ENCODE peak calls at places on chromosomes 13 and 19, in four cellular contexts. Q is heart right ventricle, H is AG04450, M is pancreas. Z is an unnamed sample.

GRCh38 chr13:110055089-110055488 is 251.9 kb downstream of the COL4A1 start:
- DNase-seq in Q (no peak), H (no peak), M (no peak), Z (no peak)

GRCh38 chr13:108227651-108228272 is 9.6 kb downstream of the ABHD13 start:
- DNase-seq in Q (no peak), H (no peak), M (no peak), Z (no peak)

GRCh38 chr13:71021810-71022422 is 845.1 kb downstream of the DACH1 start:
- DNase-seq in Q (no peak), H (no peak), M (no peak), Z (no peak)

GRCh38 chr19:695350-695949 is at the start of gene PRSS57:
- DNase-seq in Q (no peak), H (no peak), M (no peak), Z (no peak)

GRCh38 chr19:14632286-14632685 is 42.4 kb downstream of the ADGRE3 start:
- DNase-seq in Q (no peak), H (no peak), M (no peak), Z (no peak)

GRCh38 chr19:18421371-18421959 is 2.3 kb downstream of the SSBP4 start:
- DNase-seq in Q (no peak), H (no peak), M (no peak), Z (no peak)

GRCh38 chr13:112859128-112859816 is 109.7 kb upstream of the MCF2L start:
- DNase-seq in Q (no peak), H (no peak), M (no peak), Z (no peak)

GRCh38 chr13:21225841-21226581 is 49.6 kb downstream of the MRPL57 start:
- DNase-seq in Q (no peak), H (no peak), M (no peak), Z (no peak)

GRCh38 chr19:2266183-2266993 is 10.2 kb upstream of the JSRP1 start:
- DNase-seq in Q (peak), H (peak), M (peak), Z (peak)

GRCh38 chr19:29887498-29887897 is 54.5 kb upstream of the URI1 start:
- DNase-seq in Q (no peak), H (no peak), M (no peak), Z (no peak)

GRCh38 chr13:20412761-20413355 is 112.8 kb downstream of the CRYL1 start:
- DNase-seq in Q (no peak), H (peak), M (no peak), Z (no peak)

DNA sequence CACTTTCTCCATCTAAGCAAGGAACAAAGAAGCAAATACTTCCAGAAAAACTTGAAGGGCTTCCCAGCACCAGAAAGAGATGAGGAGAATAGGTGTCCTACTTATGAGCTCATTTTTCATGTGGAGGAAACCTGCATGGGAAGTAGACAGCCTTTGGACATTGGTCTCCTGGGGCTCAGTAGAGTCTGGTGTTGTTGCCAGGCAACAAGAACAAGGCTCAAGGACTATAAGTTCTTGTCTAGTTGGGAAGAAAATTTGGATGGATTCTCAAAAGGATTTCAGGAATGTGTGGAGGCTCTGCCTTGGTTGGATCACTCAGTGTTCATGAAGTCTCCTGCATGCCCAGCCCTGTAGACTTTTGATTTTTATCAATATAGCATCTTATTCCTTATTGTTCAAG is 84.5 kb downstream of the MBNL2 start:
- DNase-seq in Q (no peak), H (no peak), M (no peak), Z (no peak)
- H3K27ac ChIP-seq in Q (no peak), H (no peak), M (no peak), Z (no peak)

DNA sequence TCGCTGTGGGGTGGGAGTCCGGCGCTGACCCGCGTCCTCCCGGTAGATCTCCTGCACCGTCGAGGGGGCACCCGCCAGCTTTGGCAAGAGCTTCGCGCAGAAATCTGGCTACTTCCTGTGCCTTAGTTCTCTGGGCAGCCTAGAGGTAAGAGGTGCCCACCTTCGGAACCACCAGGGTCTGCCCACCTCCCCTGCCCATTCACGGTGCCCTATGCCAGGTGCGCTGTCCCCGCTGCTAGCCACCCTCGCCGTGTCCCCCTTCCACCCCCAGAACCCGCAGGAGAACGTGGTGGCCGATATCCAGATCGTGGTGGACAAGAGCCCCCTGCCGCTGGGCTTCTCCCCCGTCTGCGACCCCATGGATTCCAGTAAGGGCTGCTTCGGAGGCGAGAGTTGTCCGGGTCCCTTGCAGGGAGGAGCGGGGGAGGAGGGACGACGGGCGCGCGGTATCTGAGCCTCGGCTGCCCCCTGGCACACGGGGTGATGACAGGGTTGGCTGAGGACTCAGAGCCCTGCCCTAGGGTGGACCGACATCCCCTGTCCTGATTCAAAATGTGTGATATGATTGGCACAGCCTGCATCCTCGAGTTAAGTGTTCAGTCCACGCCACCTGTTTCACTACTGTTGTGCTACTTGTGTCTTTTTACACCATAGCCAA is 549 bp downstream of the MVB12A start:
- DNase-seq in Q (peak), H (no peak), M (peak), Z (peak)
- H3K27ac ChIP-seq in Q (no peak), H (no peak), M (no peak), Z (peak)

DNA sequence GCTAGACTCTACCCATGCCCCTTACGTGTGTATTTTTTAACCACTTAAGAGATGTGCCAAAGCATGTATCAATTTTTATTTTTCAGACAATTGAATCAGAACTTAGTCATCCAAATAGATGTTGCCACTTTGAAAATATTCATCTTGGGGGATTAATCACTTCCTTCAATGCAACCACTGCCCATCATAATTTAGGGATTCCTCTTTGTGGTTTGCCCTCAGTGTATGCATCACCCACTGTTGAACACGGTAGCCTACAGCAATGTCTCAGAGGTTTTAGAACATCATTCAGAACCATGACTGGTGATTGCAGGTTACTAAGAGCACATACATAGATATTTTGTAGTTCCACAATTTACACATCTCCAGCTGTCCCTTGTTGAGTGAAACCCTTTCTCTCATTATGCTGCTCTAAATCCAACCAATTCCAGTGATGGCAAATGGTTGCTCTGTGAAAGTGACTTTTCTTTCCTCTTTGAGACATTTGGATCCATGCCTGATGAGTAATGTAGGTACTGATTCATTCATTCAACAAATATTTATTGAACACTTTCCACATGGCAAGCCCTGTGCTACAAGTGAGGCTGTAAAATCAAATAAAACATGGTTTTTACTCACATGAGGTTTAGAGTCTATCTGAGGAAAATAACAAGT is 60.6 kb upstream of the SERP2 start:
- DNase-seq in Q (no peak), H (peak), M (no peak), Z (no peak)
- H3K27ac ChIP-seq in Q (no peak), H (peak), M (peak), Z (no peak)

DNA sequence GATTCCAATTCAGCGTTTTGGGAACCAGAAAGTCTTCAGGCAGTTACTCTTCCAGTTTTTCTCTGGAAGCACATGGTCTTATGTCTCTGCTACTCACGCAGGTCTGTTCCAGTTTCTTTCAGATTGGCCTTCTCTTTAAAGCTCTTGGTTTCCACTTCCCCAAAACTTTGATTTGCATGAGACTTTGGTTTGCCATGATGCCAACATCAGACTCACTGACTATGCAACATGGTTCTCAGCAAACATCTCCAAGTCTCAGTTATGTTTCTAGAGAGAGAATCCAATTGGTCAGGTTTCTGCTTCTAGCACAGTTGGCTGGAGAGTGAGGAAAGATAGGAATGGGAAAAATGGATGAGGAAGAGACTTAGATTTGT is 3.1 kb downstream of the AKAP11 start:
- DNase-seq in Q (no peak), H (no peak), M (no peak), Z (no peak)
- H3K27ac ChIP-seq in Q (no peak), H (no peak), M (no peak), Z (no peak)

GRCh38 chr19:47187797-47188196 is 43.2 kb downstream of the BBC3 start:
- DNase-seq in Q (no peak), H (no peak), M (no peak), Z (no peak)
- H3K27ac ChIP-seq in Q (no peak), H (no peak), M (no peak), Z (no peak)

DNA sequence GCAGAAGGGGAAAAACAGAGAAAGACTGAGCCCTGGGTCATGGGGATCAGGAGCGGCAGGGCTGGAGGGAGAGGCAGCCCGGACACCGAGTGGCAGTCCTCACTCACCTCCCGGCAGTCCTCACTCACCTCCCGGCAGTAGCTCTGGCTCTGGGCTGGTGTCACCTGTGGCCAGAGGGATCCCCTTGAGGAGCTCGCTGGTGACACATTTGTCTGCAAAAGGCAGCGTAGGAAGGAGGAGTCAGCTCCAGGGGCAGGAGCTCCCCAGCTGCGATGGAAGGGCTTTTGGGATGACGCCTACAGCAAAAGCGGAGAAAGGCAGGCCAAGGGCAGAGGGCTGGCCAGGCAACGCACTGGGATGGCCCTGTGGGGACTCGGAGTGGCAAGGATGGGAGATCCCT is 739 bp downstream of the EIF3G start:
- DNase-seq in Q (no peak), H (no peak), M (no peak), Z (no peak)
- H3K27ac ChIP-seq in Q (no peak), H (peak), M (no peak), Z (peak)

GRCh38 chr19:12665281-12665573 is 1.3 kb downstream of the MAN2B1 start:
- DNase-seq in Q (no peak), H (no peak), M (no peak), Z (no peak)

GRCh38 chr19:12666305-12667048 is at the start of the genes MAN2B1 and WDR83:
- DNase-seq in Q (peak), H (no peak), M (peak), Z (peak)

GRCh38 chr19:12667903-12668302 is 1.3 kb downstream of the WDR83 start:
- DNase-seq in Q (no peak), H (no peak), M (no peak), Z (no peak)

GRCh38 chr19:12664406-12665280 is 1.9 kb downstream of the MAN2B1 start:
- DNase-seq in Q (no peak), H (no peak), M (no peak), Z (no peak)

DNA sequence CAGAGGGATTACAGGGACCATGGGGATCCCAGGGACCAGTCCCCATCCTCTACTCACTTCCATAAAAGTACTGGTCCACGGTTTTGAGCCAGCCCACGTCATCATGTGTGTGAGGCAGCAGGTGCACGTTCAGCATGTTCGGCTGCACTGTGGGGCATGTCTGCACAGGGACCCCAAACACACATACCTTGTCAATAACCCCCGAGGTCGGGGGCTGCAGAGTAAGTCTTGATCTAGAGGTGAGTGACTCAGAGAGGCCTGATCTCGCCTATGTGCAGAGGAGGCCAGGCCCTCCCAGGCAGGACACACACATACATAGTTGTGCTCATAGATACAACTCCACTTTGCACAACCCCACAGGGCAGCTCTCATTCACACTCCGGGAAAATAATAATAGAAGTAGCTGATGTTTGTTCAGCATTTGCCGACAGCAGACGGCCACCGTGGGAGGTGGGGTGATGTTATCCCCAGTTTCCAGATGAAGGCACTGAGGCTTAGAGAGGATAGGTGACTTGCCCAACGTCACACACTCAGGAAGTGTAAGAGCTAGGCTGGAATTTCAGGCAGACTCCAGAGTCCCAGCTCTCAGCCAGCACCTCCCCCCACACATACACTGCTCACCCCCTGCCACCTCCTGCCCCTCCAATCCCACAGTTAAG is 767 bp downstream of the MAN2B1 start:
- DNase-seq in Q (no peak), H (no peak), M (no peak), Z (no peak)
- H3K27ac ChIP-seq in Q (no peak), H (no peak), M (peak), Z (no peak)

GRCh38 chr19:5058456-5059190 is 89.7 kb downstream of the KDM4B start:
- DNase-seq in Q (no peak), H (no peak), M (no peak), Z (no peak)

GRCh38 chr19:5059767-5060166 is 90.9 kb downstream of the KDM4B start:
- DNase-seq in Q (no peak), H (no peak), M (no peak), Z (no peak)

GRCh38 chr19:5057860-5058259 is 88.9 kb downstream of the KDM4B start:
- DNase-seq in Q (no peak), H (no peak), M (no peak), Z (no peak)

GRCh38 chr19:5060591-5061339 is 91.9 kb downstream of the KDM4B start:
- DNase-seq in Q (no peak), H (no peak), M (no peak), Z (peak)

GRCh38 chr19:5059191-5059579 is 90.3 kb downstream of the KDM4B start:
- DNase-seq in Q (no peak), H (no peak), M (peak), Z (peak)
- H3K27ac ChIP-seq in Q (no peak), H (no peak), M (no peak), Z (peak)

Z was measured in psoas muscle.